ENCODE peak calls at places on chromosomes 11 and 22, in eight cellular contexts. Z is H7; W is CD8-positive, alpha-beta memory T cell; T is IMR-90; F is fibroblast of lung; E is ovary; X is mammary epithelial cell; C is spleen. V is an unnamed sample.
A peak's percentile ranks its signal among the peaks of the same experiment; 100 is the strongest.

GRCh38 chr11:96309001-96309642 is 33.9 kb downstream of the MAML2 start:
- DNase-seq in Z (no peak), W (no peak), T (no peak), F (no peak), E (no peak), X (peak; percentile 50), C (no peak), V (no peak)

GRCh38 chr11:122647728-122648127 is 7.8 kb upstream of the UBASH3B start:
- DNase-seq in Z (no peak), W (no peak), T (no peak), F (no peak), E (no peak), X (no peak), C (no peak), V (no peak)

GRCh38 chr11:35227551-35228341 is 88.8 kb downstream of the CD44 start:
- DNase-seq in Z (no peak), W (no peak), T (peak; percentile 55), F (peak; percentile 65), E (no peak), X (no peak), C (no peak), V (no peak)

GRCh38 chr11:57513911-57514537 is 1.5 kb downstream of the SLC43A1 start:
- DNase-seq in Z (peak; percentile 84), W (peak; percentile 51), T (peak; percentile 33), F (peak; percentile 28), E (peak; percentile 59), X (no peak), C (peak; percentile 86), V (peak; percentile 56)

GRCh38 chr11:1992111-1992510 is 5.5 kb downstream of the H19 start:
- DNase-seq in Z (no peak), W (no peak), T (no peak), F (no peak), E (peak; percentile 32), X (no peak), C (peak; percentile 37), V (no peak)

GRCh38 chr11:107682182-107682971 is 29.5 kb downstream of the SLN start:
- DNase-seq in Z (no peak), W (no peak), T (no peak), F (no peak), E (no peak), X (peak; percentile 56), C (no peak), V (no peak)

GRCh38 chr11:68942751-68943271 is 38.0 kb downstream of the MRGPRD start:
- DNase-seq in Z (peak; percentile 48), W (no peak), T (no peak), F (peak; percentile 28), E (no peak), X (no peak), C (peak; percentile 69), V (no peak)

GRCh38 chr22:30279932-30280331 is 9.4 kb downstream of the CASTOR1 start:
- DNase-seq in Z (no peak), W (no peak), T (no peak), F (no peak), E (no peak), X (no peak), C (no peak), V (no peak)

GRCh38 chr11:1053121-1053901 is 16.8 kb upstream of the MUC6 start:
- DNase-seq in Z (peak; percentile 67), W (peak; percentile 29), T (no peak), F (no peak), E (peak; percentile 13), X (no peak), C (peak; percentile 74), V (peak; percentile 10)

GRCh38 chr11:88174627-88175003 is 628 bp downstream of the RAB38 start:
- DNase-seq in Z (peak; percentile 52), W (no peak), T (peak; percentile 86), F (peak; percentile 75), E (peak; percentile 58), X (peak; percentile 93), C (peak; percentile 86), V (peak; percentile 50)

DNA sequence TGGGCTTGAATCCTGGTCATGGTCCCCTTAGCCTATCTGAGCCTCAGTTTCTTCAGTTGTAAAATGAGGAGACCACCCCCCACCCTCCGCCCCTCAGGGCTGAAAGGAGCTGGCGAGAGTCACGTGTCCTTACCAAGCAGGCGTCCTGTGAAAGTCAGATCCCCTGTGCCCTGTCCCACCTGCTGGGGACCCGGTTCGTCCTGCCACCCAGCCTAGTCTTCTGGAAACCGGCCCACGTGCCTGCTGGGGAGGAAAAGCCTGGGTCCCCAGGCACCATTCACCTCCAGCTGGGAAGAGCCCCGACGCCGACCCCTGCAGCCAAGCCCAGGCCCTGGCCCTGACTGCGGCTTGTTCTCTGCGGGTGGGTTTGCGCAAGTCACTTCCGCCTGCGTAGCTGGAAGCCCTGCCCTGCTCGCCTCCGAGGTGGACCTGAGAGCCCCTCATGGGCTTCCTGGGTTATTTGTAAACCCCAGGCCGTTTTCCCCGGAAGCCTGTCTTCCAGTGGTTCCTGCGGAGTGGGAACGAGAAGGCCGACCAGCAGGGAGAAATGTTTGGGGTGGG is 679 bp upstream of the SSH3 start:
- DNase-seq in Z (peak; percentile 89), W (peak; percentile 48), T (peak; percentile 10), F (peak; percentile 29), E (peak; percentile 48), X (peak; percentile 21), C (peak; percentile 89), V (peak; percentile 44)
- H3K36me3 ChIP-seq in Z (peaks cover 2% of the 10 kb centered on the region), W (peaks cover 12% of the 10 kb centered on the region), T (peaks cover 38% of the 10 kb centered on the region), F (peaks cover 11% of the 10 kb centered on the region), E (no peaks in the 10 kb centered on the region), X (peaks cover 8% of the 10 kb centered on the region), C (peaks cover 40% of the 10 kb centered on the region), V (no peaks in the 10 kb centered on the region)

GRCh38 chr11:9787981-9788521 is 124.2 kb downstream of the SWAP70 start:
- DNase-seq in Z (no peak), W (no peak), T (peak; percentile 95), F (peak; percentile 89), E (no peak), X (peak; percentile 38), C (no peak), V (no peak)

GRCh38 chr11:9783986-9784385 is 120.1 kb downstream of the SWAP70 start:
- DNase-seq in Z (no peak), W (no peak), T (peak; percentile 41), F (no peak), E (no peak), X (no peak), C (no peak), V (no peak)

GRCh38 chr11:9789919-9790318 is 126.0 kb downstream of the SWAP70 start:
- DNase-seq in Z (no peak), W (no peak), T (no peak), F (no peak), E (no peak), X (no peak), C (no peak), V (no peak)

GRCh38 chr11:9784602-9785315 is 120.9 kb downstream of the SWAP70 start:
- DNase-seq in Z (no peak), W (no peak), T (no peak), F (no peak), E (no peak), X (no peak), C (no peak), V (no peak)

DNA sequence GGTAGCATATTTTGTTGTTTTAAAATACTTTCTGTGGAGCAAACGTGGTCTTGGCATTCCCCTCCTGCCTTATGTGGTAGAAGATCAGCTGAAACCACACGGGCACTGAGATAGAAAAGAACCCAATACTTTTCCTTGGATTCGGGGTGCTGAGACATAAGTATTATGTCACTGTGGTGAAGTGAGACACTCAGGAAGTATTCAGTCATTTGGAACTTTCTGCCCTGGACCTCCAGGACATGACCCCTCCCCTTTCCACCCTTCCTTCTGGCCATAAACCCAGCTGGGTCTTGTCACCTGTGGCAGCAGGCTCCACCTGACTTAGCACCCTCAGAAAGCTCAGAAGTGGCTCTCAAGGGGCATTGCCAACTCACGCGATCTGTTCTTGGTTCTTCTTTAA is 123.4 kb downstream of the SWAP70 start:
- DNase-seq in Z (no peak), W (no peak), T (no peak), F (no peak), E (no peak), X (no peak), C (no peak), V (no peak)
- H3K36me3 ChIP-seq in Z (peaks cover 17% of the 10 kb centered on the region), W (no peaks in the 10 kb centered on the region), T (peaks cover 31% of the 10 kb centered on the region), F (peaks cover 4% of the 10 kb centered on the region), E (no peaks in the 10 kb centered on the region), X (peaks cover 10% of the 10 kb centered on the region), C (no peaks in the 10 kb centered on the region), V (peaks cover 85% of the 10 kb centered on the region)

GRCh38 chr11:47177229-47177845 is 658 bp upstream of the ARFGAP2 start:
- DNase-seq in Z (peak; percentile 82), W (peak; percentile 88), T (peak; percentile 74), F (peak; percentile 82), E (peak; percentile 72), X (peak; percentile 73), C (no peak), V (peak; percentile 77)

GRCh38 chr11:47178305-47178704 is 1.6 kb upstream of the ARFGAP2 start:
- DNase-seq in Z (no peak), W (no peak), T (no peak), F (no peak), E (no peak), X (no peak), C (peak; percentile 79), V (no peak)

GRCh38 chr11:47175746-47176327 is 842 bp downstream of the ARFGAP2 start:
- DNase-seq in Z (no peak), W (no peak), T (no peak), F (no peak), E (no peak), X (peak; percentile 37), C (no peak), V (no peak)

GRCh38 chr11:47177846-47178245 is 1.2 kb upstream of the ARFGAP2 start:
- DNase-seq in Z (no peak), W (no peak), T (no peak), F (no peak), E (no peak), X (no peak), C (peak; percentile 89), V (peak; percentile 53)

GRCh38 chr11:47176328-47177228 is at the start of gene ARFGAP2:
- DNase-seq in Z (peak; percentile 100), W (peak; percentile 97), T (peak; percentile 94), F (peak; percentile 95), E (peak; percentile 96), X (peak; percentile 96), C (peak; percentile 100), V (peak; percentile 97)
- H3K36me3 ChIP-seq in Z (peaks cover 33% of the 10 kb centered on the region), W (peaks cover 29% of the 10 kb centered on the region), T (peaks cover 48% of the 10 kb centered on the region), F (peaks cover 16% of the 10 kb centered on the region), E (no peaks in the 10 kb centered on the region), X (peaks cover 14% of the 10 kb centered on the region), C (peaks cover 31% of the 10 kb centered on the region), V (peaks cover 69% of the 10 kb centered on the region)

GRCh38 chr11:6655020-6655789 is 404 bp downstream of the DCHS1 start:
- DNase-seq in Z (no peak), W (peak; percentile 64), T (no peak), F (no peak), E (peak; percentile 59), X (no peak), C (peak; percentile 81), V (peak; percentile 45)

GRCh38 chr11:6654281-6655019 is 1.2 kb downstream of the DCHS1 start:
- DNase-seq in Z (no peak), W (no peak), T (no peak), F (no peak), E (peak; percentile 37), X (no peak), C (peak; percentile 78), V (peak; percentile 59)

GRCh38 chr11:6653656-6654055 is 2.0 kb downstream of the DCHS1 start:
- DNase-seq in Z (no peak), W (no peak), T (no peak), F (no peak), E (no peak), X (no peak), C (no peak), V (no peak)

GRCh38 chr11:6650980-6651379 is 4.6 kb downstream of the DCHS1 start:
- DNase-seq in Z (peak; percentile 6), W (no peak), T (peak; percentile 55), F (no peak), E (no peak), X (no peak), C (no peak), V (no peak)

GRCh38 chr11:6653055-6653454 is 2.6 kb downstream of the DCHS1 start:
- DNase-seq in Z (no peak), W (no peak), T (no peak), F (no peak), E (no peak), X (no peak), C (no peak), V (no peak)
- H3K36me3 ChIP-seq in Z (no peaks in the 10 kb centered on the region), W (no peaks in the 10 kb centered on the region), T (no peaks in the 10 kb centered on the region), F (no peaks in the 10 kb centered on the region), E (no peaks in the 10 kb centered on the region), X (no peaks in the 10 kb centered on the region), C (no peaks in the 10 kb centered on the region), V (no peaks in the 10 kb centered on the region)